ENCODE peak calls at places on chromosomes 7 and 10, in five cellular contexts. One of them, this sample, is unnamed.

GRCh38 chr7:93043393-93043985 is 74.3 kb downstream of the SAMD9 start:
- DNase-seq in transverse colon: no peak
- DNase-seq in tibial nerve: no peak
- DNase-seq in K562: no peak
- DNase-seq in A549: no peak
- DNase-seq in this sample: no peak

GRCh38 chr10:80460399-80461207 is 6.5 kb downstream of the TSPAN14 start:
- DNase-seq in transverse colon: peak
- DNase-seq in tibial nerve: no peak
- DNase-seq in K562: peak
- DNase-seq in A549: no peak
- DNase-seq in this sample: peak

GRCh38 chr10:114174462-114175190 is 623 bp upstream of the CCDC186 start:
- DNase-seq in transverse colon: no peak
- DNase-seq in tibial nerve: peak
- DNase-seq in K562: no peak
- DNase-seq in A549: peak
- DNase-seq in this sample: peak

GRCh38 chr10:126501828-126502227 is 113.6 kb upstream of the ADAM12 start:
- DNase-seq in transverse colon: no peak
- DNase-seq in tibial nerve: no peak
- DNase-seq in K562: no peak
- DNase-seq in A549: no peak
- DNase-seq in this sample: no peak

GRCh38 chr10:74738985-74739567 is 87.3 kb upstream of the KAT6B start:
- DNase-seq in transverse colon: peak
- DNase-seq in tibial nerve: no peak
- DNase-seq in K562: peak
- DNase-seq in A549: peak
- DNase-seq in this sample: no peak

GRCh38 chr10:48525113-48525512 is 79.8 kb downstream of the ARHGAP22 start:
- DNase-seq in transverse colon: no peak
- DNase-seq in tibial nerve: no peak
- DNase-seq in K562: no peak
- DNase-seq in A549: no peak
- DNase-seq in this sample: peak

GRCh38 chr10:58072634-58073033 is 195.1 kb downstream of the IPMK start:
- DNase-seq in transverse colon: no peak
- DNase-seq in tibial nerve: no peak
- DNase-seq in K562: no peak
- DNase-seq in A549: no peak
- DNase-seq in this sample: no peak

GRCh38 chr7:75946207-75946855 is 31.4 kb downstream of the POR start:
- DNase-seq in transverse colon: no peak
- DNase-seq in tibial nerve: no peak
- DNase-seq in K562: no peak
- DNase-seq in A549: no peak
- DNase-seq in this sample: no peak

GRCh38 chr10:50275650-50276235 is 24.4 kb upstream of the ASAH2 start:
- DNase-seq in transverse colon: peak
- DNase-seq in tibial nerve: peak
- DNase-seq in K562: peak
- DNase-seq in A549: peak
- DNase-seq in this sample: peak

DNA sequence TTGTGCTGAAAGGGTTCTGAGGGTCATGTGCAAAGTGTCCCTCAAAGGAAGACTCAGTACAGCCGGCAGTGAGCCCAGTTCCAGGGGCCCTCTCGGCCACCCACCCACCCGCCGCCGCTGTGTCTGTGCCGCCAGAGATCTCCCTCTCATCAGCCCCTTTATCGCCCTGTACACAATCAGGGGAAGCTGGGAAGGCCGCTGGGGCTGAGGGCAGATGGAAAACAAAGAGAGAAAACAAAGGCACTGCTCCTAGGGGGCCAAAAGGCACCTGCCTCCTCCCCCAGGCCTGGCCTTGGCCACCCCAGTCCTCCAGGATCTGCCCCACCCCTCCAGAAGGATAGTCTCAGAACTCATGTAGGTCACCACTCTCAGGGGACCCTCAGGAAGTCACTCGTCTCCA is 67.0 kb downstream of the ZMIZ1 start:
- DNase-seq in transverse colon: no peak
- DNase-seq in tibial nerve: no peak
- DNase-seq in K562: no peak
- DNase-seq in A549: no peak
- DNase-seq in this sample: no peak
- H3K27ac ChIP-seq in transverse colon: peak
- H3K27ac ChIP-seq in tibial nerve: peak
- H3K27ac ChIP-seq in K562: peak
- H3K27ac ChIP-seq in A549: peak
- H3K27ac ChIP-seq in this sample: peak

GRCh38 chr10:3516191-3516590 is 268.8 kb downstream of the KLF6 start:
- DNase-seq in transverse colon: no peak
- DNase-seq in tibial nerve: no peak
- DNase-seq in K562: no peak
- DNase-seq in A549: no peak
- DNase-seq in this sample: no peak
- TF ChIP-seq EP300 in transverse colon: no peak
- TF ChIP-seq EP300 in tibial nerve: no peak
- TF ChIP-seq EP300 in K562: no peak
- TF ChIP-seq EP300 in A549: no peak
- TF ChIP-seq EP300 in this sample: no peak

GRCh38 chr7:36650766-36651310 is 73.5 kb downstream of the AOAH start:
- DNase-seq in transverse colon: no peak
- DNase-seq in tibial nerve: no peak
- DNase-seq in K562: no peak
- DNase-seq in A549: no peak
- DNase-seq in this sample: no peak
- H3K27ac ChIP-seq in transverse colon: no peak
- H3K27ac ChIP-seq in tibial nerve: no peak
- H3K27ac ChIP-seq in K562: no peak
- H3K27ac ChIP-seq in A549: peak
- H3K27ac ChIP-seq in this sample: no peak

GRCh38 chr10:17084989-17085725 is 44.5 kb downstream of the CUBN start:
- DNase-seq in transverse colon: no peak
- DNase-seq in tibial nerve: no peak
- DNase-seq in K562: no peak
- DNase-seq in A549: no peak
- DNase-seq in this sample: no peak

GRCh38 chr10:17088118-17088806 is 41.3 kb downstream of the CUBN start:
- DNase-seq in transverse colon: no peak
- DNase-seq in tibial nerve: no peak
- DNase-seq in K562: no peak
- DNase-seq in A549: peak
- DNase-seq in this sample: no peak

GRCh38 chr10:17086865-17087264 is 42.7 kb downstream of the CUBN start:
- DNase-seq in transverse colon: no peak
- DNase-seq in tibial nerve: no peak
- DNase-seq in K562: no peak
- DNase-seq in A549: no peak
- DNase-seq in this sample: no peak

GRCh38 chr10:17084258-17084657 is 45.4 kb downstream of the CUBN start:
- DNase-seq in transverse colon: no peak
- DNase-seq in tibial nerve: no peak
- DNase-seq in K562: no peak
- DNase-seq in A549: no peak
- DNase-seq in this sample: no peak
- TF ChIP-seq EP300 in transverse colon: no peak
- TF ChIP-seq EP300 in tibial nerve: no peak
- TF ChIP-seq EP300 in K562: no peak
- TF ChIP-seq EP300 in A549: no peak
- TF ChIP-seq EP300 in this sample: no peak

DNA sequence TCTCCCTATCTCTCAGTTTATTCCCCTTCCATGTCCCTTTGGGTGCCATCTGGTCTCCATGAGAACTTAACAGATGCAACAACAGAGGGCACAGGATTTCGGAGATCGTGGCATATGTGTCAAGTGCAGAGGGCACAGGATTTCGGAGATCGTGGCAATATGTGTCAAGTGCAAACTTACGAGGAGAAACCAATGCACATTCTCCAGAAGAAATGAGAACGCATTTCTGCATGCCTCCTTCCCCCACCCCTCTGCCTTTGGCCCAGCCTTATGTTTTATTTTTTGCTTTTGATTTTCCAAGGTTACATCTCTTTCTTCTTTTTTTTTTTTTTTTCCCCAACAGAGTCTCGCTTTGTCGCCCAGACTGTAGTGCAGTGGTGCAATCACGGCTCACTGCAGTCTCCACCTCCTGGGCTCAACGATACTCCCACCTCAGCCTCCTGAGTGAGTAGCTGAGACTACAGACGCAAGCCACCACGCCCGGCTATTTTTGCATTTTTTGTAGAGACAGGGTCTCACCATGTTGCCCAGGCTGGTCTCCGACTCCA is 580 bp upstream of the ANKRD26 start:
- DNase-seq in transverse colon: no peak
- DNase-seq in tibial nerve: no peak
- DNase-seq in K562: peak
- DNase-seq in A549: no peak
- DNase-seq in this sample: no peak
- H3K27ac ChIP-seq in transverse colon: peak
- H3K27ac ChIP-seq in tibial nerve: peak
- H3K27ac ChIP-seq in K562: no peak
- H3K27ac ChIP-seq in A549: peak
- H3K27ac ChIP-seq in this sample: peak

DNA sequence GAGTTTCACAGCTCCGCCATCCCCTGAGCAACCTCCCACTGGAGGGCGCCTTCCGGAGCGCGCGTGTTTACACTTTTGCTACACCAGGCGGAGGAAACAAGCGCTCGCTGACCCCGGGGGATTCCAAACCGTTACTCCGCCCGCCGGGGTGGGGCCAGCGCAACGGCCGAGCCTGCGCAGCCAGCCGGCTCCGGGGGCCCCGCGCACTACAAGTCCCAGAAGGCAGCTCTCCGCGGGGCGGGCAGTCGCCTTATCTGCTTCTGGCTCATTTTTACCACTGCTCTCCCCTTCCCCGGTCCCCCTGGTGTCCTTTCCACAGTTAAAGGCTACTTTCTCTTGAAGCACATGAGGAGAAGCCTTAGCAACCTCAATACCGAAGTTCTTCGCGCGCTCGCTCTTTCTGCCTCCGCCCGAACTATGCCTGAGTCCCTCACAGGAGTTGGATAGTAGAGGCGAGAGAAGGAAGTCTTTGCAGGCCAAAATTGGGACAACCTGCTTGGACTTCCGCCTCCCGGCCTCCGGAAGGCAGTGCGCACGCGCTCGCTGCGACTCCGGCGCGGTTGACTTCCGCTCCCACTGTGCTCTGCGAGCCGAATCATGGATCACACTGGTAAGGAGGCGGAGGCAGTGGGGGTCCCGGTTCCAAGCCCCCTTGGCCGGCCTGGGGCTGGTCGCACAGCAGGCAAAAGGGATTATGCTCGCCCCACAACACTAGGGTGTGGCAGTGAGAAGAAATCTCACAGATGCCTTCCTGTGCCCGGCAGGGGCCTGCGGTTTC is at the start of gene CBLL1:
- DNase-seq in transverse colon: peak
- DNase-seq in tibial nerve: peak
- DNase-seq in K562: peak
- DNase-seq in A549: peak
- DNase-seq in this sample: peak
- TF ChIP-seq EP300 in transverse colon: no peak
- TF ChIP-seq EP300 in tibial nerve: peak
- TF ChIP-seq EP300 in K562: peak
- TF ChIP-seq EP300 in A549: no peak
- TF ChIP-seq EP300 in this sample: no peak

GRCh38 chr10:119383174-119383856 is 159.2 kb downstream of the RGS10 start:
- DNase-seq in transverse colon: no peak
- DNase-seq in tibial nerve: no peak
- DNase-seq in K562: no peak
- DNase-seq in A549: no peak
- DNase-seq in this sample: no peak
- H3K27ac ChIP-seq in transverse colon: no peak
- H3K27ac ChIP-seq in tibial nerve: no peak
- H3K27ac ChIP-seq in K562: no peak
- H3K27ac ChIP-seq in A549: no peak
- H3K27ac ChIP-seq in this sample: no peak

GRCh38 chr7:26419198-26419597 is 127.5 kb downstream of the SNX10 start:
- DNase-seq in transverse colon: no peak
- DNase-seq in tibial nerve: no peak
- DNase-seq in K562: peak
- DNase-seq in A549: no peak
- DNase-seq in this sample: no peak
- TF ChIP-seq EP300 in transverse colon: no peak
- TF ChIP-seq EP300 in tibial nerve: no peak
- TF ChIP-seq EP300 in K562: no peak
- TF ChIP-seq EP300 in A549: no peak
- TF ChIP-seq EP300 in this sample: no peak

GRCh38 chr7:131031100-131031868 is 296.4 kb upstream of the MKLN1 start:
- DNase-seq in transverse colon: no peak
- DNase-seq in tibial nerve: no peak
- DNase-seq in K562: no peak
- DNase-seq in A549: no peak
- DNase-seq in this sample: no peak

GRCh38 chr7:131038153-131038552 is 289.5 kb upstream of the MKLN1 start:
- DNase-seq in transverse colon: no peak
- DNase-seq in tibial nerve: no peak
- DNase-seq in K562: no peak
- DNase-seq in A549: no peak
- DNase-seq in this sample: no peak

GRCh38 chr7:131034166-131034881 is 293.4 kb upstream of the MKLN1 start:
- DNase-seq in transverse colon: no peak
- DNase-seq in tibial nerve: no peak
- DNase-seq in K562: no peak
- DNase-seq in A549: no peak
- DNase-seq in this sample: no peak

GRCh38 chr7:131039355-131039762 is 288.3 kb upstream of the MKLN1 start:
- DNase-seq in transverse colon: no peak
- DNase-seq in tibial nerve: no peak
- DNase-seq in K562: no peak
- DNase-seq in A549: no peak
- DNase-seq in this sample: no peak

GRCh38 chr7:131035088-131035770 is 292.4 kb upstream of the MKLN1 start:
- DNase-seq in transverse colon: no peak
- DNase-seq in tibial nerve: no peak
- DNase-seq in K562: no peak
- DNase-seq in A549: no peak
- DNase-seq in this sample: no peak
- H3K27ac ChIP-seq in transverse colon: no peak
- H3K27ac ChIP-seq in tibial nerve: peak
- H3K27ac ChIP-seq in K562: no peak
- H3K27ac ChIP-seq in A549: no peak
- H3K27ac ChIP-seq in this sample: no peak

This sample was measured in stomach.